ENCODE peak calls at places on chromosomes 5 and 9, in seven cellular contexts. U is OCI-LY7, T is cardiac muscle cell, I is HFFc6, A is T follicular helper cell, H is mucosa of gallbladder, F is immature natural killer cell. M is an unnamed sample.

GRCh38 chr5:163846512-163846911 is 341.1 kb downstream of the MAT2B start:
- DNase-seq in U (no peak), T (peak; percentile 77), I (peak; percentile 18), A (no peak), H (no peak), F (no peak), M (no peak)

GRCh38 chr5:68383888-68384310 is 168.3 kb downstream of the PIK3R1 start:
- DNase-seq in U (no peak), T (no peak), I (no peak), A (no peak), H (no peak), F (no peak), M (no peak)

GRCh38 chr9:38053697-38054461 is 15.1 kb downstream of the SHB start:
- DNase-seq in U (no peak), T (no peak), I (no peak), A (no peak), H (no peak), F (no peak), M (no peak)

GRCh38 chr5:136458481-136458880 is 93.1 kb upstream of the TRPC7 start:
- DNase-seq in U (no peak), T (no peak), I (no peak), A (no peak), H (peak; percentile 71), F (no peak), M (no peak)

GRCh38 chr5:134541736-134542376 is 16.4 kb downstream of the JADE2 start:
- DNase-seq in U (no peak), T (peak; percentile 81), I (no peak), A (no peak), H (peak; percentile 41), F (no peak), M (no peak)

GRCh38 chr5:176360894-176361436 is 599 bp downstream of the KIAA1191 start:
- DNase-seq in U (no peak), T (peak; percentile 14), I (no peak), A (no peak), H (no peak), F (no peak), M (peak; percentile 54)

GRCh38 chr5:126100767-126101166 is 322.4 kb upstream of the GRAMD2B start:
- DNase-seq in U (no peak), T (peak; percentile 11), I (no peak), A (no peak), H (no peak), F (no peak), M (no peak)

GRCh38 chr9:33289501-33289900 is 815 bp upstream of the NFX1 start:
- DNase-seq in U (no peak), T (peak; percentile 20), I (no peak), A (no peak), H (no peak), F (no peak), M (no peak)

GRCh38 chr5:527646-528591 is 3.7 kb upstream of the SLC9A3 start:
- DNase-seq in U (no peak), T (no peak), I (no peak), A (no peak), H (no peak), F (peak; percentile 24), M (no peak)

GRCh38 chr9:12464910-12465512 is 228.2 kb upstream of the TYRP1 start:
- DNase-seq in U (peak; percentile 33), T (peak; percentile 40), I (peak; percentile 3), A (no peak), H (no peak), F (no peak), M (no peak)

GRCh38 chr5:111928501-111928900 is 171.5 kb upstream of the NREP start:
- DNase-seq in U (no peak), T (peak; percentile 58), I (no peak), A (no peak), H (no peak), F (no peak), M (no peak)

GRCh38 chr5:136174021-136174659 is 18.8 kb downstream of the SMIM32 start:
- DNase-seq in U (peak; percentile 76), T (peak; percentile 74), I (peak; percentile 50), A (no peak), H (no peak), F (no peak), M (no peak)

GRCh38 chr9:38621434-38622082 is 1.2 kb upstream of the ANKRD18A start:
- DNase-seq in U (no peak), T (peak; percentile 5), I (no peak), A (peak; percentile 28), H (peak; percentile 14), F (no peak), M (peak; percentile 48)

GRCh38 chr9:114691046-114691955 is 9.3 kb upstream of the TEX48 start:
- DNase-seq in U (no peak), T (peak; percentile 70), I (peak; percentile 87), A (peak; percentile 20), H (no peak), F (no peak), M (no peak)

GRCh38 chr9:135579356-135579755 is 17.8 kb downstream of the PAEP start:
- DNase-seq in U (no peak), T (no peak), I (no peak), A (no peak), H (no peak), F (no peak), M (no peak)

GRCh38 chr5:115895821-115896220 is 54.1 kb downstream of the AP3S1 start:
- DNase-seq in U (no peak), T (no peak), I (peak; percentile 7), A (no peak), H (no peak), F (no peak), M (no peak)

GRCh38 chr9:33751536-33752129 is 43.7 kb upstream of the PRSS3 start:
- DNase-seq in U (no peak), T (no peak), I (no peak), A (no peak), H (peak; percentile 37), F (no peak), M (no peak)

GRCh38 chr5:1882337-1883119 is at the start of gene IRX4:
- DNase-seq in U (no peak), T (peak; percentile 21), I (no peak), A (no peak), H (no peak), F (no peak), M (no peak)

GRCh38 chr5:157215143-157215825 is 34.6 kb downstream of the ITK start:
- DNase-seq in U (no peak), T (no peak), I (no peak), A (no peak), H (no peak), F (peak; percentile 72), M (no peak)

GRCh38 chr5:164345853-164346252 is 840.4 kb downstream of the MAT2B start:
- DNase-seq in U (no peak), T (no peak), I (no peak), A (no peak), H (no peak), F (no peak), M (no peak)

GRCh38 chr9:95264954-95265615 is 52.4 kb downstream of the FANCC start:
- DNase-seq in U (peak; percentile 24), T (peak; percentile 45), I (peak; percentile 46), A (no peak), H (no peak), F (no peak), M (no peak)

GRCh38 chr9:99491408-99492259 is 269.6 kb downstream of the SEC61B start:
- DNase-seq in U (no peak), T (peak; percentile 12), I (no peak), A (no peak), H (no peak), F (peak; percentile 7), M (no peak)

GRCh38 chr9:77575785-77576184 is 72.3 kb downstream of the GNA14 start:
- DNase-seq in U (peak; percentile 29), T (peak; percentile 53), I (no peak), A (no peak), H (no peak), F (no peak), M (no peak)

GRCh38 chr5:67935908-67936573 is 279.5 kb upstream of the PIK3R1 start:
- DNase-seq in U (no peak), T (no peak), I (no peak), A (no peak), H (no peak), F (no peak), M (no peak)

GRCh38 chr9:131727184-131727785 is 12.6 kb downstream of the RAPGEF1 start:
- DNase-seq in U (no peak), T (peak; percentile 43), I (peak; percentile 46), A (no peak), H (no peak), F (no peak), M (no peak)

GRCh38 chr5:11853140-11853539 is 51.1 kb downstream of the CTNND2 start:
- DNase-seq in U (no peak), T (no peak), I (no peak), A (no peak), H (no peak), F (no peak), M (no peak)

GRCh38 chr9:17509151-17509550 is 69.7 kb upstream of the SH3GL2 start:
- DNase-seq in U (no peak), T (no peak), I (no peak), A (no peak), H (no peak), F (no peak), M (no peak)

GRCh38 chr5:80957031-80957761 is 3.0 kb upstream of the RASGRF2 start:
- DNase-seq in U (no peak), T (no peak), I (no peak), A (no peak), H (no peak), F (no peak), M (no peak)

GRCh38 chr5:139105621-139106071 is 92.5 kb downstream of the SIL1 start:
- DNase-seq in U (no peak), T (no peak), I (no peak), A (no peak), H (no peak), F (no peak), M (no peak)

GRCh38 chr5:140049713-140050112 is 6.6 kb upstream of the NRG2 start:
- DNase-seq in U (no peak), T (no peak), I (no peak), A (no peak), H (no peak), F (no peak), M (no peak)

GRCh38 chr5:31470608-31471007 is 61.3 kb downstream of the DROSHA start:
- DNase-seq in U (no peak), T (peak; percentile 53), I (peak; percentile 36), A (no peak), H (no peak), F (no peak), M (peak; percentile 47)

GRCh38 chr9:93340091-93340490 is 111.4 kb upstream of the FAM120A start:
- DNase-seq in U (no peak), T (no peak), I (no peak), A (no peak), H (no peak), F (no peak), M (no peak)

GRCh38 chr9:134708672-134709038 is 67.1 kb downstream of the COL5A1 start:
- DNase-seq in U (no peak), T (no peak), I (no peak), A (no peak), H (no peak), F (no peak), M (no peak)

GRCh38 chr9:112793213-112793810 is 42.8 kb downstream of the SNX30 start:
- DNase-seq in U (peak; percentile 80), T (peak; percentile 76), I (peak; percentile 55), A (peak; percentile 65), H (peak; percentile 57), F (peak; percentile 69), M (peak; percentile 73)

GRCh38 chr5:42719034-42719433 is 37.6 kb upstream of the CCDC152 start:
- DNase-seq in U (no peak), T (no peak), I (no peak), A (no peak), H (no peak), F (no peak), M (no peak)

GRCh38 chr9:114250235-114250568 is 72.7 kb upstream of the ORM1 start:
- DNase-seq in U (no peak), T (peak; percentile 83), I (peak; percentile 81), A (no peak), H (peak; percentile 51), F (no peak), M (peak; percentile 90)

GRCh38 chr5:41869150-41869738 is 981 bp downstream of the OXCT1 start:
- DNase-seq in U (peak; percentile 31), T (peak; percentile 43), I (peak; percentile 13), A (no peak), H (peak; percentile 46), F (peak; percentile 14), M (peak; percentile 54)

GRCh38 chr9:7935666-7936065 is 136.1 kb upstream of the DMAC1 start:
- DNase-seq in U (no peak), T (no peak), I (no peak), A (no peak), H (no peak), F (peak; percentile 65), M (no peak)